ENCODE peak calls at places on chromosomes 6 and 20, in nine cellular contexts. M is astrocyte, I is MM.1S, G is fibroblast of lung, H is HepG2, E is right lobe of liver, Q is SK-N-SH, A is transverse colon, S is sigmoid colon. B is an unnamed sample. For H3K27me3, the result is how much of the 10 kb centered on the place peaks cover.

GRCh38 chr6:12291083-12291784 is 1.1 kb downstream of the EDN1 start:
- DNase-seq in I (no peak), A (no peak), S (no peak), E (no peak), H (no peak), Q (peak), G (no peak), M (no peak), B (peak)

GRCh38 chr20:3209946-3210317 is 634 bp downstream of the ITPA start:
- DNase-seq in Q (no peak), M (peak), G (peak), I (no peak), A (no peak), E (no peak), H (no peak), S (no peak), B (peak)

GRCh38 chr20:59765599-59766177 is 161.3 kb downstream of the PHACTR3 start:
- DNase-seq in Q (no peak), G (no peak), I (peak), E (no peak), M (no peak), A (no peak), S (no peak), H (no peak), B (peak)

GRCh38 chr6:143939364-143939763 is 68.7 kb downstream of the PLAGL1 start:
- DNase-seq in M (no peak), I (no peak), Q (no peak), A (no peak), E (no peak), H (no peak), S (no peak), G (no peak), B (no peak)

GRCh38 chr6:38436726-38437465 is 202.8 kb downstream of the BTBD9 start:
- DNase-seq in G (peak), S (no peak), M (peak), Q (peak), H (no peak), E (no peak), I (no peak), A (no peak), B (peak)

GRCh38 chr6:44446626-44447297 is 59.3 kb downstream of the CDC5L start:
- DNase-seq in G (peak), S (no peak), E (no peak), A (no peak), M (peak), Q (no peak), I (no peak), H (peak), B (peak)

GRCh38 chr6:9628819-9629218 is 786.1 kb downstream of the TFAP2A start:
- DNase-seq in I (no peak), Q (no peak), G (no peak), H (no peak), M (no peak), E (no peak), S (no peak), A (no peak), B (peak)

GRCh38 chr20:34150616-34151015 is 38.6 kb upstream of the EIF2S2 start:
- DNase-seq in I (no peak), H (no peak), S (no peak), A (no peak), E (no peak), G (no peak), Q (no peak), M (no peak), B (no peak)

GRCh38 chr6:162153991-162154390 is 573.6 kb downstream of the PRKN start:
- DNase-seq in S (no peak), Q (no peak), M (no peak), G (no peak), H (no peak), I (peak), A (no peak), E (no peak), B (no peak)

GRCh38 chr20:1377984-1378742 is 14.7 kb downstream of the FKBP1A start:
- DNase-seq in S (no peak), G (no peak), I (no peak), H (peak), M (peak), A (no peak), Q (no peak), E (no peak), B (peak)

GRCh38 chr6:134740473-134741192 is 209.3 kb downstream of the ALDH8A1 start:
- DNase-seq in I (no peak), H (no peak), G (peak), E (no peak), S (no peak), Q (peak), A (no peak), M (peak), B (peak)

GRCh38 chr20:7193681-7194080 is 426.2 kb downstream of the BMP2 start:
- DNase-seq in Q (no peak), S (no peak), M (peak), G (no peak), H (no peak), E (no peak), I (no peak), A (no peak), B (no peak)

GRCh38 chr6:145789443-145789842 is 25.2 kb downstream of the FBXO30 start:
- DNase-seq in M (no peak), H (no peak), Q (no peak), G (peak), A (no peak), I (no peak), E (peak), S (no peak), B (no peak)

GRCh38 chr20:9214676-9215075 is 145.8 kb downstream of the PLCB4 start:
- DNase-seq in M (peak), S (no peak), G (peak), H (no peak), I (no peak), Q (no peak), A (no peak), E (no peak), B (peak)

GRCh38 chr6:17103715-17104114 is 1.9 kb downstream of the STMND1 start:
- DNase-seq in A (no peak), Q (no peak), H (no peak), S (no peak), M (no peak), E (no peak), I (no peak), G (no peak), B (no peak)

GRCh38 chr20:20370087-20370575 is 2.2 kb downstream of the INSM1 start:
- DNase-seq in Q (no peak), E (no peak), M (no peak), G (no peak), S (no peak), I (no peak), A (no peak), H (no peak), B (no peak)

GRCh38 chr6:86192123-86192522 is 549.4 kb upstream of the SYNCRIP start:
- DNase-seq in M (no peak), I (peak), Q (no peak), A (no peak), G (peak), E (no peak), S (no peak), H (peak), B (peak)

GRCh38 chr20:4853787-4854295 is 132.1 kb downstream of the PRND start:
- DNase-seq in G (no peak), Q (no peak), H (no peak), E (no peak), A (no peak), S (peak), M (no peak), I (no peak), B (no peak)

GRCh38 chr6:57173886-57174510 is 1.9 kb downstream of the BAG2 start:
- DNase-seq in A (no peak), I (no peak), H (peak), Q (peak), M (peak), E (no peak), G (peak), S (no peak), B (peak)

GRCh38 chr6:158636778-158637177 is 7.8 kb downstream of the DYNLT1 start:
- DNase-seq in S (no peak), E (no peak), M (no peak), A (no peak), G (no peak), H (no peak), I (no peak), Q (no peak), B (no peak)

GRCh38 chr20:991850-992249 is 10.3 kb downstream of the RSPO4 start:
- DNase-seq in S (no peak), M (no peak), E (no peak), A (no peak), Q (peak), H (no peak), I (no peak), G (no peak), B (no peak)

GRCh38 chr20:44210422-44211176 is at the start of gene OSER1:
- DNase-seq in A (peak), E (peak), I (peak), S (peak), Q (peak), M (peak), H (peak), G (peak), B (peak)

GRCh38 chr6:30601436-30601814 is 15.6 kb downstream of the PPP1R10 start:
- DNase-seq in A (no peak), M (no peak), G (no peak), Q (no peak), E (no peak), S (no peak), H (no peak), I (no peak), B (no peak)

GRCh38 chr20:33392016-33392415 is 9.3 kb downstream of the CDK5RAP1 start:
- DNase-seq in A (no peak), S (no peak), E (no peak), I (no peak), M (peak), H (no peak), Q (no peak), G (no peak), B (no peak)

GRCh38 chr6:52063584-52064400 is 23.6 kb downstream of the PKHD1 start:
- DNase-seq in E (no peak), Q (peak), A (peak), M (no peak), S (no peak), I (peak), G (peak), H (peak), B (peak)

GRCh38 chr6:154156135-154156948 is 117.3 kb downstream of the OPRM1 start:
- DNase-seq in A (peak), S (no peak), E (no peak), I (peak), M (peak), Q (peak), G (peak), H (peak), B (peak)

GRCh38 chr6:164967102-164967501 is 342.3 kb downstream of the C6orf118 start:
- DNase-seq in A (no peak), H (no peak), M (no peak), S (no peak), G (no peak), E (no peak), I (no peak), Q (no peak), B (no peak)

GRCh38 chr20:40986774-40987173 is 41.8 kb upstream of the TOP1 start:
- DNase-seq in A (no peak), S (no peak), M (no peak), Q (no peak), I (peak), E (no peak), H (no peak), G (no peak), B (no peak)

GRCh38 chr20:54585222-54585621 is 109.8 kb downstream of the DOK5 start:
- DNase-seq in S (no peak), I (no peak), M (no peak), E (no peak), G (no peak), H (no peak), Q (no peak), A (no peak), B (no peak)

GRCh38 chr6:54810182-54810581 is 36.4 kb upstream of the FAM83B start:
- DNase-seq in Q (no peak), A (no peak), S (no peak), I (no peak), E (no peak), H (no peak), G (peak), M (no peak), B (no peak)

GRCh38 chr6:158666637-158667359 is 16.9 kb downstream of the SYTL3 start:
- DNase-seq in H (no peak), E (no peak), S (peak), Q (no peak), A (no peak), G (peak), I (no peak), M (peak), B (peak)

GRCh38 chr6:166499350-166500163 is 86.9 kb downstream of the RAMACL start:
- DNase-seq in E (no peak), M (no peak), I (no peak), G (no peak), H (no peak), Q (no peak), S (peak), A (no peak), B (no peak)

GRCh38 chr6:31094389-31094881 is 17.9 kb downstream of the C6orf15 start:
- DNase-seq in Q (no peak), M (no peak), H (no peak), S (no peak), I (peak), A (peak), G (no peak), E (no peak), B (peak)

GRCh38 chr20:20207291-20207690 is 155.0 kb downstream of the CFAP61 start:
- DNase-seq in E (no peak), I (peak), S (no peak), A (no peak), H (no peak), Q (peak), M (no peak), G (no peak), B (no peak)

GRCh38 chr20:845967-846893 is 12.7 kb downstream of the FAM110A start:
- DNase-seq in G (no peak), M (no peak), I (no peak), E (no peak), Q (no peak), A (no peak), S (no peak), H (no peak), B (no peak)

GRCh38 chr6:76264466-76264865 is 192.0 kb upstream of the IMPG1 start:
- DNase-seq in Q (no peak), A (no peak), E (no peak), S (no peak), G (no peak), I (no peak), H (no peak), M (no peak), B (peak)
- H3K27me3 ChIP-seq in Q (under half), A (under half), E (under half), S (under half), G (under half), I (under half), H (under half), M (under half), B (under half)

DNA sequence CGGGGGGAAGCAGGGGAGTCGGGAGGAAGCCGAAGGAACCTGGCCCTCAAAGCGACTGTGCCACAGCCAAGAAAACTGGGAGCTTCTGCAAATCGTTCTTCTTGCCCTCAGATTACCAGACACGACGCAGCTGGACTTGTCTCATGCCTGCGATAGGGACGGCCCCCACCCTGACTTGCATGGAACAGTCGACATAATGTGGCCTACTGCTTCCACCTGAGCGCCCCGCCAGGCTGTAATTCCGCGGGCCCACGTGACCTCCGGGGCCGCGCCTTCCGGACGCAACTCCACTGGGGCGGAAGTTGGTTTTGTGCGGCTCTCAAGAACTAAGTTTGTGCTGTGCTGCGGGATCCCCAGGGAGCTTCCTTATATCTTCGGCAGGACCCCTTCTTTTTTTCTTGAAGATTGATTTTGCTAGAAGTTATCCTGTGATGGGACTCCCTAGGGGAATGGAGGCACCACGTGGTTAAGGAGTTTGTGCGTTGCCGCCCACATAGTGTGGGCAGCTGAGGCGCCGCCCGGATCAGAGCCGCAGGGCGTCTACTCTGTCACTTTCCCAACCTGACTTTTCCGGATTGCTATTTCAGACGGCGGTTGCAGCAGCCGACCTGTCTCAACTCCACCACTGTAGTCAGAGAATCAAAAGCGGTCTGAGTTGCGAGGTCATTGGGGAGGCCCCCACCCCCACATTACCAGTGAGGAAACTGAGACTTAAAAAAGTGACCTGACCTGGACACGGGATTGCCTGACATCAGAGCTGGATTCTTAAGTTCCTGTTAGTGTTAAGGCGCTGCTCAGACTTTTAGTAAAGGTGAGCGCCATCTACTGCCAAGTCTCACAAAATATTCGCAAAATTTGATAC is 540 bp upstream of the CD164 start:
- DNase-seq in M (peak), Q (peak), A (peak), S (peak), E (peak), I (peak), H (peak), G (peak), B (peak)
- TF ChIP-seq CTCF in M (peak), Q (peak), A (peak), S (peak), E (peak), I (peak), H (peak), G (peak), B (peak)

DNA sequence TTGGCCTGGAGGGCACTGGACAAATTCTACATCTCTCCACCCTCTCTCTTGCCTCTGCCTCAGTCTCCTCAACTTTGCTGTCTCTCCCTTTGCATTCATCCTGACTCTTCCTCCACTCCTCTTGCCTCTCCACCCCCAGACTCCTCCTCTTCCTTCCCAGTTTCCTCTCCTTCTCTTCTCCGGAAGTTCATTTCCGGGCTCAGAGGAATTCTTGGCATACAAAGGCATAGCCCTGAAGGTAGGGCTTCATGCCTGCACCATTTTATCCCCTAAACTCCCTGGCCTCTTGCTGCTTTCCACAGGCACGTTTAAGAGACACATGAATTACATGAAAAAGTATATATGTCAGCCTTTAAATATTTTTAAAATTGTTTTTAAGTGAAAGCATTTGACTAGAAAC is 10.6 kb downstream of the BFSP1 start:
- DNase-seq in H (no peak), M (no peak), E (no peak), I (no peak), G (no peak), A (no peak), S (no peak), Q (no peak), B (no peak)
- H3K4me3 ChIP-seq in H (no peak), M (no peak), E (no peak), I (no peak), G (no peak), A (no peak), S (no peak), Q (no peak), B (no peak)

DNA sequence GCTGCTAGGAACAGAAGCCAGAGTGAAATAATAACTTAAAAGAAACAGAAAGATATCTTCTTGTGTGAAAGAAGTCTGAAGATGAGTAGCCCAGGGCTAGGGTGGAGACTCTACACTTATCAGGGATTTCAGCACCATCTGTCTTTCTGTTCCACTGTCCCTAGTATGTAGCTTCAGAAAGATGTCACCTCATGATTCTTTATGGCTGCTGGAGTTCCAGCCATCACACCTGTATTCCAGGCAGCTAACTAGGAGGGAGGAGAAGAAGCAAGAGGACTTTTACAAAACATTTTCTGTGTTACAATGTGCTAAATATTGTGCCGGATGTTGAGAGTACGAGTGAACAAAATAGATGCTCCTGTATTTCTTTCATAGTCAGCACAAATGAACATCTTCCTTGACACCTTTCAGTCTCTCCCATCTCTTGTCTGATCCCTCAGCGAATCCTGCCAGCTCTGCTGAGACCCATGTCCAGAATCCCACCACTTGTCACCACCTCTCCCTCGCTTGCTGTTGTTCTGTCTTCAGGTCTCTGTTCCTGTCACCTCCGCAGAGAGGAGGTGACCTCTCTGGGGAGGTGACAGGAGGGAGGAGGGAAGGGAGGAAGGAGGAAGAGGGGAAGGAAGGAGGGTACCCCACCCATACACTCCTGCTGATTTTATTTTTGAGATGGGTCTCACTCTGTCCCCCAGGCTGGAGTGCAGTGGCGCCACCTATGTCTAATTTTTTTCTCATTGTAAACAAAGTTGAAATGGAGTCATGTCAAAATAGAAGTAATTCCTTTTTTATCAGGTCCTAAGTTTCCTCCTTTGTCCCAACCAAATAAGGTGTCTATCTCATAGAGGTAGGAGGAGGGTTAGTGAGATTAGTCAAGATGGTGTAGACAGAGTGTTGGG is 188.9 kb downstream of the TFAP2C start:
- DNase-seq in S (no peak), E (peak), A (no peak), I (no peak), H (no peak), Q (no peak), M (no peak), G (no peak), B (no peak)
- H3K27me3 ChIP-seq in S (under half), E (under half), A (under half), I (under half), H (under half), Q (half or more), M (under half), G (under half), B (under half)

GRCh38 chr20:47533518-47534062 is 31.9 kb downstream of the NCOA3 start:
- DNase-seq in Q (no peak), E (no peak), H (no peak), M (no peak), S (no peak), A (no peak), I (no peak), G (no peak), B (no peak)

GRCh38 chr20:47532002-47532401 is 30.3 kb downstream of the NCOA3 start:
- DNase-seq in H (no peak), I (no peak), S (no peak), M (no peak), G (no peak), Q (no peak), A (no peak), E (no peak), B (no peak)

GRCh38 chr20:47534405-47534804 is 32.7 kb downstream of the NCOA3 start:
- DNase-seq in H (no peak), A (no peak), M (no peak), E (no peak), I (no peak), S (no peak), Q (no peak), G (no peak), B (no peak)

GRCh38 chr20:47535994-47536393 is 34.3 kb downstream of the NCOA3 start:
- DNase-seq in A (no peak), M (no peak), Q (no peak), I (no peak), G (no peak), E (no peak), H (no peak), S (no peak), B (no peak)

GRCh38 chr20:47535088-47535487 is 33.4 kb downstream of the NCOA3 start:
- DNase-seq in A (no peak), G (no peak), Q (no peak), H (peak), E (no peak), I (no peak), S (no peak), M (no peak), B (no peak)
- TF ChIP-seq CTCF in A (no peak), G (no peak), Q (no peak), H (peak), E (no peak), I (no peak), S (no peak), M (no peak), B (no peak)

B was measured in bronchial epithelial cell.